ENCODE peak calls at places on chromosomes 11 and 22, in ten cellular contexts. F is activated CD8-positive, alpha-beta memory T cell treated with anti-CD3 and anti-CD28 coated beads for 24 hours; E is sigmoid colon; A is activated CD4-positive, alpha-beta T cell treated with anti-CD3 and anti-CD28 coated beads for 1 hour; Y is central memory CD4-positive, alpha-beta T cell; W is naive thymus-derived CD8-positive, alpha-beta T cell; Q is MV-4-11; X is CD8-positive, alpha-beta memory T cell; N is cardiac muscle cell; L is progenitor cell of endocrine pancreas. K is an unnamed sample.

GRCh38 chr11:126874831-126875230 is 125.7 kb downstream of the KIRREL3 start:
- DNase-seq in A (no peak), E (no peak), F (no peak), Y (no peak), L (no peak), Q (no peak), W (no peak), N (no peak), X (no peak), K (no peak)

GRCh38 chr22:43222987-43223386 is 36.1 kb upstream of the TTLL12 start:
- DNase-seq in L (no peak), A (no peak), E (no peak), N (no peak), Q (no peak), X (no peak), Y (no peak), F (no peak), W (no peak), K (no peak)

GRCh38 chr11:3014314-3014938 is 22.3 kb upstream of the NAP1L4 start:
- DNase-seq in Q (peak), W (peak), F (peak), L (no peak), N (no peak), X (peak), E (no peak), Y (peak), A (peak), K (no peak)

GRCh38 chr11:76626921-76627391 is 43.6 kb downstream of the LRRC32 start:
- DNase-seq in W (no peak), Y (no peak), Q (peak), N (peak), A (no peak), L (no peak), F (peak), E (peak), X (no peak), K (peak)

GRCh38 chr22:44127353-44127752 is 53.4 kb upstream of the PARVG start:
- DNase-seq in A (no peak), X (no peak), E (peak), L (no peak), Y (no peak), W (no peak), N (peak), F (no peak), Q (peak), K (no peak)

GRCh38 chr11:87422566-87422965 is 384.8 kb downstream of the TMEM135 start:
- DNase-seq in W (no peak), F (no peak), Y (no peak), N (no peak), A (no peak), L (no peak), Q (no peak), X (no peak), E (no peak), K (no peak)

GRCh38 chr11:49208006-49208721 is at the start of gene FOLH1:
- DNase-seq in Q (no peak), E (peak), N (peak), F (no peak), A (no peak), X (no peak), W (no peak), L (no peak), Y (no peak), K (no peak)

GRCh38 chr11:117930208-117930570 is 987 bp upstream of the TMPRSS13 start:
- DNase-seq in Y (no peak), X (no peak), F (no peak), Q (no peak), E (no peak), L (no peak), W (no peak), N (no peak), A (no peak), K (no peak)

GRCh38 chr22:30830907-30831306 is 136.2 kb downstream of the OSBP2 start:
- DNase-seq in Y (no peak), F (no peak), L (no peak), X (no peak), E (no peak), W (no peak), Q (no peak), N (peak), A (no peak), K (no peak)

GRCh38 chr22:32695451-32695891 is 106.0 kb upstream of the TIMP3 start:
- DNase-seq in F (no peak), W (no peak), E (no peak), L (no peak), A (no peak), Q (no peak), Y (no peak), X (no peak), N (peak), K (no peak)

GRCh38 chr22:50303848-50304527 is 3.5 kb downstream of the PLXNB2 start:
- DNase-seq in L (no peak), X (no peak), E (peak), A (no peak), Y (no peak), W (no peak), F (no peak), N (no peak), Q (peak), K (no peak)

GRCh38 chr11:4125141-4125540 is 30.5 kb downstream of the RRM1 start:
- DNase-seq in Q (no peak), A (no peak), E (no peak), W (no peak), X (no peak), F (no peak), N (peak), Y (no peak), L (no peak), K (no peak)

GRCh38 chr11:19228956-19229355 is 11.8 kb downstream of the E2F8 start:
- DNase-seq in X (no peak), W (no peak), L (no peak), Q (no peak), E (no peak), N (no peak), F (no peak), Y (no peak), A (no peak), K (no peak)

GRCh38 chr11:126284829-126285228 is 1.9 kb downstream of the TIRAP start:
- DNase-seq in L (no peak), E (peak), Y (peak), F (peak), A (peak), N (peak), W (peak), X (peak), Q (peak), K (no peak)

GRCh38 chr22:44554411-44554810 is 56.4 kb upstream of the RTL6 start:
- DNase-seq in X (no peak), F (no peak), Q (no peak), W (no peak), A (no peak), Y (no peak), L (no peak), E (peak), N (no peak), K (no peak)

GRCh38 chr22:29385748-29386147 is 2.6 kb downstream of the AP1B1 start:
- DNase-seq in N (no peak), X (no peak), E (no peak), W (no peak), Y (no peak), Q (peak), A (no peak), L (no peak), F (no peak), K (no peak)

GRCh38 chr22:24186352-24186740 is 5.1 kb downstream of the SUSD2 start:
- DNase-seq in L (no peak), F (no peak), Y (no peak), W (no peak), A (no peak), N (no peak), X (no peak), Q (no peak), E (peak), K (no peak)

GRCh38 chr11:40281055-40281580 is 1178.3 kb downstream of the LRRC4C start:
- DNase-seq in Q (peak), X (no peak), Y (no peak), A (no peak), N (peak), L (no peak), F (no peak), W (no peak), E (no peak), K (no peak)

GRCh38 chr11:65471410-65471762 is 27.5 kb upstream of the MALAT1 start:
- DNase-seq in A (no peak), L (peak), N (peak), X (no peak), F (peak), W (no peak), Q (peak), Y (no peak), E (peak), K (no peak)

GRCh38 chr11:72038491-72038890 is 39.8 kb downstream of the IL18BP start:
- DNase-seq in Q (no peak), Y (no peak), L (no peak), F (no peak), X (no peak), W (no peak), A (no peak), E (peak), N (peak), K (no peak)

GRCh38 chr11:116170526-116171120 is 602.2 kb downstream of the BUD13 start:
- DNase-seq in X (no peak), W (no peak), F (peak), Q (no peak), A (no peak), Y (no peak), N (no peak), L (no peak), E (no peak), K (peak)

GRCh38 chr11:72727521-72727920 is 24.7 kb downstream of the ARAP1 start:
- DNase-seq in E (no peak), Y (no peak), Q (peak), L (no peak), W (no peak), X (no peak), A (no peak), F (no peak), N (no peak), K (no peak)

GRCh38 chr11:43942651-43943356 is 367 bp downstream of the C11orf96 start:
- DNase-seq in W (no peak), E (peak), L (peak), N (peak), F (peak), Y (no peak), X (no peak), Q (peak), A (no peak), K (no peak)

GRCh38 chr22:19969141-19969928 is 27.7 kb upstream of the TXNRD2 start:
- DNase-seq in X (no peak), A (no peak), N (no peak), Y (no peak), L (no peak), Q (no peak), E (no peak), F (no peak), W (no peak), K (no peak)

GRCh38 chr11:114082767-114083181 is 23.3 kb downstream of the ZBTB16 start:
- DNase-seq in N (peak), F (no peak), Y (no peak), Q (peak), A (no peak), X (peak), L (no peak), E (peak), W (no peak), K (no peak)

GRCh38 chr22:23029521-23030228 is 40.6 kb upstream of the GNAZ start:
- DNase-seq in A (no peak), N (no peak), F (no peak), Y (no peak), E (no peak), L (no peak), X (no peak), W (no peak), Q (no peak), K (no peak)

K was measured in vagina.